ENCODE peak calls at places on chromosome 1, in ten cellular contexts. T, G, D, F, C, U, E, V, Y and Z are unnamed samples.

GRCh38 chr1:58823481-58824010 is 39.7 kb upstream of the JUN start:
- DNase-seq in T (no peak), G (peak), D (no peak), F (no peak), C (no peak), U (no peak), E (no peak), V (no peak), Y (peak), Z (no peak)

GRCh38 chr1:8169364-8170058 is 143.4 kb upstream of the ERRFI1 start:
- DNase-seq in T (no peak), G (peak), D (peak), F (peak), C (no peak), U (peak), E (no peak), V (peak), Y (peak), Z (peak)

GRCh38 chr1:94821636-94822305 is 1.6 kb downstream of the SLC44A3 start:
- DNase-seq in T (no peak), G (no peak), D (peak), F (no peak), C (no peak), U (no peak), E (no peak), V (no peak), Y (peak), Z (no peak)

GRCh38 chr1:159751022-159751421 is 29.7 kb upstream of the DUSP23 start:
- DNase-seq in T (no peak), G (no peak), D (no peak), F (no peak), C (no peak), U (no peak), E (no peak), V (no peak), Y (no peak), Z (no peak)

GRCh38 chr1:8782955-8783354 is 34.5 kb downstream of the RERE start:
- DNase-seq in T (no peak), G (no peak), D (no peak), F (no peak), C (no peak), U (no peak), E (no peak), V (no peak), Y (no peak), Z (no peak)

GRCh38 chr1:229844675-229845074 is 218.6 kb downstream of the URB2 start:
- DNase-seq in T (no peak), G (no peak), D (no peak), F (peak), C (no peak), U (no peak), E (no peak), V (no peak), Y (no peak), Z (no peak)

GRCh38 chr1:155531624-155532023 is 31.0 kb downstream of the ASH1L start:
- DNase-seq in T (no peak), G (no peak), D (no peak), F (no peak), C (no peak), U (no peak), E (no peak), V (no peak), Y (no peak), Z (no peak)

GRCh38 chr1:186188004-186188539 is 187.0 kb downstream of the TPR start:
- DNase-seq in T (no peak), G (peak), D (no peak), F (no peak), C (no peak), U (no peak), E (no peak), V (no peak), Y (peak), Z (no peak)

GRCh38 chr1:220497220-220497756 is 30.6 kb upstream of the MARK1 start:
- DNase-seq in T (no peak), G (no peak), D (no peak), F (no peak), C (no peak), U (no peak), E (no peak), V (no peak), Y (no peak), Z (no peak)

GRCh38 chr1:93807301-93807930 is 71.6 kb downstream of the DNTTIP2 start:
- DNase-seq in T (no peak), G (no peak), D (no peak), F (no peak), C (no peak), U (no peak), E (no peak), V (no peak), Y (no peak), Z (no peak)

GRCh38 chr1:98557808-98558390 is 103.6 kb upstream of the SNX7 start:
- DNase-seq in T (no peak), G (no peak), D (no peak), F (no peak), C (no peak), U (no peak), E (no peak), V (no peak), Y (no peak), Z (no peak)